ENCODE peak calls at places on chromosomes 3 and 15, in four cellular contexts. One of them, this sample, is unnamed.

GRCh38 chr3:13616359-13616758 is 67.4 kb downstream of the FBLN2 start:
- DNase-seq in left colon: no peak
- DNase-seq in stimulated activated CD4-positive, alpha-beta T cell treated with anti-CD3 and anti-CD28 coated beads, Interleukin-4, amount 100 ng/mL, for 1 hour: no peak
- DNase-seq in activated CD4-positive, alpha-beta T cell treated with anti-CD3 and anti-CD28 coated beads, Interleukin-2, amount 50 U/mL, for 24 hours: no peak
- DNase-seq in this sample: no peak

GRCh38 chr3:14699643-14700042 is 24.7 kb downstream of the C3orf20 start:
- DNase-seq in left colon: no peak
- DNase-seq in stimulated activated CD4-positive, alpha-beta T cell treated with anti-CD3 and anti-CD28 coated beads, Interleukin-4, amount 100 ng/mL, for 1 hour: no peak
- DNase-seq in activated CD4-positive, alpha-beta T cell treated with anti-CD3 and anti-CD28 coated beads, Interleukin-2, amount 50 U/mL, for 24 hours: no peak
- DNase-seq in this sample: no peak

GRCh38 chr15:66842710-66843441 is 140.8 kb downstream of the SMAD6 start:
- DNase-seq in left colon: peak
- DNase-seq in stimulated activated CD4-positive, alpha-beta T cell treated with anti-CD3 and anti-CD28 coated beads, Interleukin-4, amount 100 ng/mL, for 1 hour: peak
- DNase-seq in activated CD4-positive, alpha-beta T cell treated with anti-CD3 and anti-CD28 coated beads, Interleukin-2, amount 50 U/mL, for 24 hours: no peak
- DNase-seq in this sample: no peak

GRCh38 chr3:40387001-40387894 is at the start of gene ENTPD3:
- DNase-seq in left colon: peak
- DNase-seq in stimulated activated CD4-positive, alpha-beta T cell treated with anti-CD3 and anti-CD28 coated beads, Interleukin-4, amount 100 ng/mL, for 1 hour: peak
- DNase-seq in activated CD4-positive, alpha-beta T cell treated with anti-CD3 and anti-CD28 coated beads, Interleukin-2, amount 50 U/mL, for 24 hours: no peak
- DNase-seq in this sample: peak

GRCh38 chr3:2303567-2303966 is 204.9 kb downstream of the CNTN4 start:
- DNase-seq in left colon: no peak
- DNase-seq in stimulated activated CD4-positive, alpha-beta T cell treated with anti-CD3 and anti-CD28 coated beads, Interleukin-4, amount 100 ng/mL, for 1 hour: no peak
- DNase-seq in activated CD4-positive, alpha-beta T cell treated with anti-CD3 and anti-CD28 coated beads, Interleukin-2, amount 50 U/mL, for 24 hours: no peak
- DNase-seq in this sample: no peak

GRCh38 chr3:35492846-35493245 is 146.5 kb upstream of the ARPP21 start:
- DNase-seq in left colon: no peak
- DNase-seq in stimulated activated CD4-positive, alpha-beta T cell treated with anti-CD3 and anti-CD28 coated beads, Interleukin-4, amount 100 ng/mL, for 1 hour: no peak
- DNase-seq in activated CD4-positive, alpha-beta T cell treated with anti-CD3 and anti-CD28 coated beads, Interleukin-2, amount 50 U/mL, for 24 hours: no peak
- DNase-seq in this sample: no peak

GRCh38 chr15:31163769-31164572 is 62.4 kb upstream of the TRPM1 start:
- DNase-seq in left colon: no peak
- DNase-seq in stimulated activated CD4-positive, alpha-beta T cell treated with anti-CD3 and anti-CD28 coated beads, Interleukin-4, amount 100 ng/mL, for 1 hour: no peak
- DNase-seq in activated CD4-positive, alpha-beta T cell treated with anti-CD3 and anti-CD28 coated beads, Interleukin-2, amount 50 U/mL, for 24 hours: no peak
- DNase-seq in this sample: no peak

GRCh38 chr3:13574798-13575451 is 26.0 kb downstream of the FBLN2 start:
- DNase-seq in left colon: no peak
- DNase-seq in stimulated activated CD4-positive, alpha-beta T cell treated with anti-CD3 and anti-CD28 coated beads, Interleukin-4, amount 100 ng/mL, for 1 hour: no peak
- DNase-seq in activated CD4-positive, alpha-beta T cell treated with anti-CD3 and anti-CD28 coated beads, Interleukin-2, amount 50 U/mL, for 24 hours: no peak
- DNase-seq in this sample: no peak

GRCh38 chr15:87949214-87949933 is 307.2 kb downstream of the NTRK3 start:
- DNase-seq in left colon: no peak
- DNase-seq in stimulated activated CD4-positive, alpha-beta T cell treated with anti-CD3 and anti-CD28 coated beads, Interleukin-4, amount 100 ng/mL, for 1 hour: no peak
- DNase-seq in activated CD4-positive, alpha-beta T cell treated with anti-CD3 and anti-CD28 coated beads, Interleukin-2, amount 50 U/mL, for 24 hours: no peak
- DNase-seq in this sample: no peak

GRCh38 chr3:195117978-195118581 is 152.9 kb downstream of the XXYLT1 start:
- DNase-seq in left colon: peak
- DNase-seq in stimulated activated CD4-positive, alpha-beta T cell treated with anti-CD3 and anti-CD28 coated beads, Interleukin-4, amount 100 ng/mL, for 1 hour: no peak
- DNase-seq in activated CD4-positive, alpha-beta T cell treated with anti-CD3 and anti-CD28 coated beads, Interleukin-2, amount 50 U/mL, for 24 hours: no peak
- DNase-seq in this sample: no peak

GRCh38 chr3:122984007-122984406 is 43.6 kb downstream of the SEMA5B start:
- DNase-seq in left colon: no peak
- DNase-seq in stimulated activated CD4-positive, alpha-beta T cell treated with anti-CD3 and anti-CD28 coated beads, Interleukin-4, amount 100 ng/mL, for 1 hour: no peak
- DNase-seq in activated CD4-positive, alpha-beta T cell treated with anti-CD3 and anti-CD28 coated beads, Interleukin-2, amount 50 U/mL, for 24 hours: no peak
- DNase-seq in this sample: no peak

GRCh38 chr3:144259267-144259666 is 287.6 kb downstream of the DIPK2A start:
- DNase-seq in left colon: no peak
- DNase-seq in stimulated activated CD4-positive, alpha-beta T cell treated with anti-CD3 and anti-CD28 coated beads, Interleukin-4, amount 100 ng/mL, for 1 hour: no peak
- DNase-seq in activated CD4-positive, alpha-beta T cell treated with anti-CD3 and anti-CD28 coated beads, Interleukin-2, amount 50 U/mL, for 24 hours: no peak
- DNase-seq in this sample: no peak

GRCh38 chr15:67307889-67308597 is 53.5 kb downstream of the IQCH start:
- DNase-seq in left colon: no peak
- DNase-seq in stimulated activated CD4-positive, alpha-beta T cell treated with anti-CD3 and anti-CD28 coated beads, Interleukin-4, amount 100 ng/mL, for 1 hour: no peak
- DNase-seq in activated CD4-positive, alpha-beta T cell treated with anti-CD3 and anti-CD28 coated beads, Interleukin-2, amount 50 U/mL, for 24 hours: no peak
- DNase-seq in this sample: no peak

GRCh38 chr15:50137330-50137761 is 18.3 kb upstream of the ATP8B4 start:
- DNase-seq in left colon: no peak
- DNase-seq in stimulated activated CD4-positive, alpha-beta T cell treated with anti-CD3 and anti-CD28 coated beads, Interleukin-4, amount 100 ng/mL, for 1 hour: peak
- DNase-seq in activated CD4-positive, alpha-beta T cell treated with anti-CD3 and anti-CD28 coated beads, Interleukin-2, amount 50 U/mL, for 24 hours: no peak
- DNase-seq in this sample: no peak

GRCh38 chr15:77838595-77838994 is 205.9 kb upstream of the LINGO1 start:
- DNase-seq in left colon: no peak
- DNase-seq in stimulated activated CD4-positive, alpha-beta T cell treated with anti-CD3 and anti-CD28 coated beads, Interleukin-4, amount 100 ng/mL, for 1 hour: no peak
- DNase-seq in activated CD4-positive, alpha-beta T cell treated with anti-CD3 and anti-CD28 coated beads, Interleukin-2, amount 50 U/mL, for 24 hours: no peak
- DNase-seq in this sample: no peak

GRCh38 chr3:194095464-194095863 is 40.5 kb upstream of the HES1 start:
- DNase-seq in left colon: peak
- DNase-seq in stimulated activated CD4-positive, alpha-beta T cell treated with anti-CD3 and anti-CD28 coated beads, Interleukin-4, amount 100 ng/mL, for 1 hour: no peak
- DNase-seq in activated CD4-positive, alpha-beta T cell treated with anti-CD3 and anti-CD28 coated beads, Interleukin-2, amount 50 U/mL, for 24 hours: no peak
- DNase-seq in this sample: no peak

GRCh38 chr15:69424748-69425413 is 10.7 kb downstream of the KIF23 start:
- DNase-seq in left colon: no peak
- DNase-seq in stimulated activated CD4-positive, alpha-beta T cell treated with anti-CD3 and anti-CD28 coated beads, Interleukin-4, amount 100 ng/mL, for 1 hour: no peak
- DNase-seq in activated CD4-positive, alpha-beta T cell treated with anti-CD3 and anti-CD28 coated beads, Interleukin-2, amount 50 U/mL, for 24 hours: no peak
- DNase-seq in this sample: no peak

GRCh38 chr15:53549697-53550315 is 209.7 kb downstream of the WDR72 start:
- DNase-seq in left colon: no peak
- DNase-seq in stimulated activated CD4-positive, alpha-beta T cell treated with anti-CD3 and anti-CD28 coated beads, Interleukin-4, amount 100 ng/mL, for 1 hour: no peak
- DNase-seq in activated CD4-positive, alpha-beta T cell treated with anti-CD3 and anti-CD28 coated beads, Interleukin-2, amount 50 U/mL, for 24 hours: no peak
- DNase-seq in this sample: no peak

GRCh38 chr3:127032296-127032990 is 49.5 kb downstream of the PLXNA1 start:
- DNase-seq in left colon: no peak
- DNase-seq in stimulated activated CD4-positive, alpha-beta T cell treated with anti-CD3 and anti-CD28 coated beads, Interleukin-4, amount 100 ng/mL, for 1 hour: no peak
- DNase-seq in activated CD4-positive, alpha-beta T cell treated with anti-CD3 and anti-CD28 coated beads, Interleukin-2, amount 50 U/mL, for 24 hours: no peak
- DNase-seq in this sample: no peak

GRCh38 chr3:45204136-45204535 is 22.0 kb downstream of the TMEM158 start:
- DNase-seq in left colon: no peak
- DNase-seq in stimulated activated CD4-positive, alpha-beta T cell treated with anti-CD3 and anti-CD28 coated beads, Interleukin-4, amount 100 ng/mL, for 1 hour: no peak
- DNase-seq in activated CD4-positive, alpha-beta T cell treated with anti-CD3 and anti-CD28 coated beads, Interleukin-2, amount 50 U/mL, for 24 hours: no peak
- DNase-seq in this sample: no peak

GRCh38 chr3:24387000-24387399 is 107.7 kb downstream of the THRB start:
- DNase-seq in left colon: no peak
- DNase-seq in stimulated activated CD4-positive, alpha-beta T cell treated with anti-CD3 and anti-CD28 coated beads, Interleukin-4, amount 100 ng/mL, for 1 hour: no peak
- DNase-seq in activated CD4-positive, alpha-beta T cell treated with anti-CD3 and anti-CD28 coated beads, Interleukin-2, amount 50 U/mL, for 24 hours: no peak
- DNase-seq in this sample: no peak

GRCh38 chr3:42733501-42734262 is 31.1 kb upstream of the HHATL start:
- DNase-seq in left colon: no peak
- DNase-seq in stimulated activated CD4-positive, alpha-beta T cell treated with anti-CD3 and anti-CD28 coated beads, Interleukin-4, amount 100 ng/mL, for 1 hour: no peak
- DNase-seq in activated CD4-positive, alpha-beta T cell treated with anti-CD3 and anti-CD28 coated beads, Interleukin-2, amount 50 U/mL, for 24 hours: no peak
- DNase-seq in this sample: no peak

GRCh38 chr3:154235330-154235729 is 89.0 kb downstream of the DHX36 start:
- DNase-seq in left colon: no peak
- DNase-seq in stimulated activated CD4-positive, alpha-beta T cell treated with anti-CD3 and anti-CD28 coated beads, Interleukin-4, amount 100 ng/mL, for 1 hour: no peak
- DNase-seq in activated CD4-positive, alpha-beta T cell treated with anti-CD3 and anti-CD28 coated beads, Interleukin-2, amount 50 U/mL, for 24 hours: no peak
- DNase-seq in this sample: no peak

GRCh38 chr15:35557012-35557411 is 11.0 kb upstream of the DPH6 start:
- DNase-seq in left colon: no peak
- DNase-seq in stimulated activated CD4-positive, alpha-beta T cell treated with anti-CD3 and anti-CD28 coated beads, Interleukin-4, amount 100 ng/mL, for 1 hour: no peak
- DNase-seq in activated CD4-positive, alpha-beta T cell treated with anti-CD3 and anti-CD28 coated beads, Interleukin-2, amount 50 U/mL, for 24 hours: no peak
- DNase-seq in this sample: no peak

GRCh38 chr3:119964294-119964693 is 130.0 kb downstream of the GSK3B start:
- DNase-seq in left colon: no peak
- DNase-seq in stimulated activated CD4-positive, alpha-beta T cell treated with anti-CD3 and anti-CD28 coated beads, Interleukin-4, amount 100 ng/mL, for 1 hour: no peak
- DNase-seq in activated CD4-positive, alpha-beta T cell treated with anti-CD3 and anti-CD28 coated beads, Interleukin-2, amount 50 U/mL, for 24 hours: no peak
- DNase-seq in this sample: no peak

GRCh38 chr15:80736571-80736970 is 41.5 kb downstream of the ABHD17C start:
- DNase-seq in left colon: no peak
- DNase-seq in stimulated activated CD4-positive, alpha-beta T cell treated with anti-CD3 and anti-CD28 coated beads, Interleukin-4, amount 100 ng/mL, for 1 hour: no peak
- DNase-seq in activated CD4-positive, alpha-beta T cell treated with anti-CD3 and anti-CD28 coated beads, Interleukin-2, amount 50 U/mL, for 24 hours: no peak
- DNase-seq in this sample: no peak

GRCh38 chr3:112687214-112687613 is 46.3 kb upstream of the CCDC80 start:
- DNase-seq in left colon: no peak
- DNase-seq in stimulated activated CD4-positive, alpha-beta T cell treated with anti-CD3 and anti-CD28 coated beads, Interleukin-4, amount 100 ng/mL, for 1 hour: no peak
- DNase-seq in activated CD4-positive, alpha-beta T cell treated with anti-CD3 and anti-CD28 coated beads, Interleukin-2, amount 50 U/mL, for 24 hours: no peak
- DNase-seq in this sample: no peak

GRCh38 chr3:158491968-158492367 is 79.0 kb upstream of the MLF1 start:
- DNase-seq in left colon: no peak
- DNase-seq in stimulated activated CD4-positive, alpha-beta T cell treated with anti-CD3 and anti-CD28 coated beads, Interleukin-4, amount 100 ng/mL, for 1 hour: no peak
- DNase-seq in activated CD4-positive, alpha-beta T cell treated with anti-CD3 and anti-CD28 coated beads, Interleukin-2, amount 50 U/mL, for 24 hours: no peak
- DNase-seq in this sample: no peak

GRCh38 chr15:57048930-57049550 is 130.6 kb downstream of the TCF12 start:
- DNase-seq in left colon: no peak
- DNase-seq in stimulated activated CD4-positive, alpha-beta T cell treated with anti-CD3 and anti-CD28 coated beads, Interleukin-4, amount 100 ng/mL, for 1 hour: no peak
- DNase-seq in activated CD4-positive, alpha-beta T cell treated with anti-CD3 and anti-CD28 coated beads, Interleukin-2, amount 50 U/mL, for 24 hours: no peak
- DNase-seq in this sample: no peak

GRCh38 chr15:45183511-45183910 is 4.3 kb downstream of the SHF start:
- DNase-seq in left colon: no peak
- DNase-seq in stimulated activated CD4-positive, alpha-beta T cell treated with anti-CD3 and anti-CD28 coated beads, Interleukin-4, amount 100 ng/mL, for 1 hour: no peak
- DNase-seq in activated CD4-positive, alpha-beta T cell treated with anti-CD3 and anti-CD28 coated beads, Interleukin-2, amount 50 U/mL, for 24 hours: no peak
- DNase-seq in this sample: no peak

GRCh38 chr15:68594533-68595259 is 15.9 kb downstream of the CORO2B start:
- DNase-seq in left colon: no peak
- DNase-seq in stimulated activated CD4-positive, alpha-beta T cell treated with anti-CD3 and anti-CD28 coated beads, Interleukin-4, amount 100 ng/mL, for 1 hour: no peak
- DNase-seq in activated CD4-positive, alpha-beta T cell treated with anti-CD3 and anti-CD28 coated beads, Interleukin-2, amount 50 U/mL, for 24 hours: no peak
- DNase-seq in this sample: no peak

GRCh38 chr3:59797533-59797932 is 747.7 kb upstream of the CFAP20DC start:
- DNase-seq in left colon: no peak
- DNase-seq in stimulated activated CD4-positive, alpha-beta T cell treated with anti-CD3 and anti-CD28 coated beads, Interleukin-4, amount 100 ng/mL, for 1 hour: no peak
- DNase-seq in activated CD4-positive, alpha-beta T cell treated with anti-CD3 and anti-CD28 coated beads, Interleukin-2, amount 50 U/mL, for 24 hours: no peak
- DNase-seq in this sample: no peak

GRCh38 chr15:50562735-50563640 is 16.5 kb upstream of the USP50 start:
- DNase-seq in left colon: no peak
- DNase-seq in stimulated activated CD4-positive, alpha-beta T cell treated with anti-CD3 and anti-CD28 coated beads, Interleukin-4, amount 100 ng/mL, for 1 hour: no peak
- DNase-seq in activated CD4-positive, alpha-beta T cell treated with anti-CD3 and anti-CD28 coated beads, Interleukin-2, amount 50 U/mL, for 24 hours: no peak
- DNase-seq in this sample: no peak

GRCh38 chr15:96344120-96344705 is 13.7 kb downstream of the NR2F2 start:
- DNase-seq in left colon: no peak
- DNase-seq in stimulated activated CD4-positive, alpha-beta T cell treated with anti-CD3 and anti-CD28 coated beads, Interleukin-4, amount 100 ng/mL, for 1 hour: no peak
- DNase-seq in activated CD4-positive, alpha-beta T cell treated with anti-CD3 and anti-CD28 coated beads, Interleukin-2, amount 50 U/mL, for 24 hours: no peak
- DNase-seq in this sample: no peak

GRCh38 chr15:41983221-41983620 is 10.9 kb upstream of the EHD4 start:
- DNase-seq in left colon: no peak
- DNase-seq in stimulated activated CD4-positive, alpha-beta T cell treated with anti-CD3 and anti-CD28 coated beads, Interleukin-4, amount 100 ng/mL, for 1 hour: no peak
- DNase-seq in activated CD4-positive, alpha-beta T cell treated with anti-CD3 and anti-CD28 coated beads, Interleukin-2, amount 50 U/mL, for 24 hours: no peak
- DNase-seq in this sample: no peak

GRCh38 chr15:77617507-77618285 is 15.0 kb downstream of the LINGO1 start:
- DNase-seq in left colon: no peak
- DNase-seq in stimulated activated CD4-positive, alpha-beta T cell treated with anti-CD3 and anti-CD28 coated beads, Interleukin-4, amount 100 ng/mL, for 1 hour: no peak
- DNase-seq in activated CD4-positive, alpha-beta T cell treated with anti-CD3 and anti-CD28 coated beads, Interleukin-2, amount 50 U/mL, for 24 hours: no peak
- DNase-seq in this sample: no peak

GRCh38 chr3:194054540-194054939 is 81.4 kb upstream of the HES1 start:
- DNase-seq in left colon: no peak
- DNase-seq in stimulated activated CD4-positive, alpha-beta T cell treated with anti-CD3 and anti-CD28 coated beads, Interleukin-4, amount 100 ng/mL, for 1 hour: no peak
- DNase-seq in activated CD4-positive, alpha-beta T cell treated with anti-CD3 and anti-CD28 coated beads, Interleukin-2, amount 50 U/mL, for 24 hours: no peak
- DNase-seq in this sample: no peak

GRCh38 chr3:164952966-164953365 is 125.3 kb downstream of the SI start:
- DNase-seq in left colon: no peak
- DNase-seq in stimulated activated CD4-positive, alpha-beta T cell treated with anti-CD3 and anti-CD28 coated beads, Interleukin-4, amount 100 ng/mL, for 1 hour: no peak
- DNase-seq in activated CD4-positive, alpha-beta T cell treated with anti-CD3 and anti-CD28 coated beads, Interleukin-2, amount 50 U/mL, for 24 hours: no peak
- DNase-seq in this sample: no peak

GRCh38 chr3:149667576-149667975 is 9.8 kb upstream of the WWTR1 start:
- DNase-seq in left colon: no peak
- DNase-seq in stimulated activated CD4-positive, alpha-beta T cell treated with anti-CD3 and anti-CD28 coated beads, Interleukin-4, amount 100 ng/mL, for 1 hour: no peak
- DNase-seq in activated CD4-positive, alpha-beta T cell treated with anti-CD3 and anti-CD28 coated beads, Interleukin-2, amount 50 U/mL, for 24 hours: no peak
- DNase-seq in this sample: no peak

GRCh38 chr3:139448104-139448503 is 28.2 kb downstream of the RBP2 start:
- DNase-seq in left colon: no peak
- DNase-seq in stimulated activated CD4-positive, alpha-beta T cell treated with anti-CD3 and anti-CD28 coated beads, Interleukin-4, amount 100 ng/mL, for 1 hour: no peak
- DNase-seq in activated CD4-positive, alpha-beta T cell treated with anti-CD3 and anti-CD28 coated beads, Interleukin-2, amount 50 U/mL, for 24 hours: no peak
- DNase-seq in this sample: no peak